ENCODE peak calls at places on chromosome 5, in four cellular contexts. One of them, this sample, is unnamed.

GRCh38 chr5:52269853-52270252 is 517.9 kb upstream of the ITGA1 start:
- DNase-seq in iris pigment epithelial cell: no peak
- DNase-seq in NK-92 treated with Interleukin-12 subunit alpha and Interleukin-12 subunit beta, amount 100 ng/mL, for 24 hours: no peak
- DNase-seq in ACHN: no peak
- DNase-seq in this sample: no peak

GRCh38 chr5:177306674-177307543 is 3.3 kb downstream of the PRELID1 start:
- DNase-seq in iris pigment epithelial cell: peak
- DNase-seq in NK-92 treated with Interleukin-12 subunit alpha and Interleukin-12 subunit beta, amount 100 ng/mL, for 24 hours: no peak
- DNase-seq in ACHN: no peak
- DNase-seq in this sample: no peak

GRCh38 chr5:87081511-87082372 is 185.9 kb upstream of the RASA1 start:
- DNase-seq in iris pigment epithelial cell: no peak
- DNase-seq in NK-92 treated with Interleukin-12 subunit alpha and Interleukin-12 subunit beta, amount 100 ng/mL, for 24 hours: peak
- DNase-seq in ACHN: no peak
- DNase-seq in this sample: no peak

GRCh38 chr5:135434591-135435466 is 12.3 kb downstream of the DCANP1 start:
- DNase-seq in iris pigment epithelial cell: no peak
- DNase-seq in NK-92 treated with Interleukin-12 subunit alpha and Interleukin-12 subunit beta, amount 100 ng/mL, for 24 hours: no peak
- DNase-seq in ACHN: no peak
- DNase-seq in this sample: no peak

GRCh38 chr5:181265092-181265671 is 4.2 kb upstream of the TRIM52 start:
- DNase-seq in iris pigment epithelial cell: no peak
- DNase-seq in NK-92 treated with Interleukin-12 subunit alpha and Interleukin-12 subunit beta, amount 100 ng/mL, for 24 hours: no peak
- DNase-seq in ACHN: no peak
- DNase-seq in this sample: no peak

GRCh38 chr5:1140188-1140817 is 28.4 kb upstream of the SLC12A7 start:
- DNase-seq in iris pigment epithelial cell: peak
- DNase-seq in NK-92 treated with Interleukin-12 subunit alpha and Interleukin-12 subunit beta, amount 100 ng/mL, for 24 hours: peak
- DNase-seq in ACHN: peak
- DNase-seq in this sample: peak

GRCh38 chr5:34585601-34586104 is 70.5 kb upstream of the RAI14 start:
- DNase-seq in iris pigment epithelial cell: peak
- DNase-seq in NK-92 treated with Interleukin-12 subunit alpha and Interleukin-12 subunit beta, amount 100 ng/mL, for 24 hours: no peak
- DNase-seq in ACHN: no peak
- DNase-seq in this sample: peak

GRCh38 chr5:139668064-139668880 is 20.1 kb downstream of the CXXC5 start:
- DNase-seq in iris pigment epithelial cell: no peak
- DNase-seq in NK-92 treated with Interleukin-12 subunit alpha and Interleukin-12 subunit beta, amount 100 ng/mL, for 24 hours: peak
- DNase-seq in ACHN: no peak
- DNase-seq in this sample: no peak

This sample was measured in NCI-H510A.